ENCODE peak calls at places on chromosomes 7 and 10, in four cellular contexts. G, B, O and Z are unnamed samples.

GRCh38 chr7:7178906-7179305 is 3.4 kb upstream of the C1GALT1 start:
- DNase-seq in B (no peak), O (no peak), G (no peak), Z (no peak)

GRCh38 chr7:1945558-1945957 is 275.5 kb downstream of the ELFN1 start:
- DNase-seq in B (no peak), G (no peak), O (no peak), Z (no peak)

GRCh38 chr7:106392144-106392543 is 107.4 kb upstream of the NAMPT start:
- DNase-seq in B (no peak), G (no peak), O (no peak), Z (no peak)

GRCh38 chr7:47528471-47528870 is 53.4 kb downstream of the TNS3 start:
- DNase-seq in O (no peak), B (no peak), G (no peak), Z (no peak)

GRCh38 chr7:1124164-1124563 is 35.8 kb downstream of the ZFAND2A start:
- DNase-seq in B (no peak), O (no peak), G (no peak), Z (no peak)

GRCh38 chr7:157752832-157753291 is 416.1 kb downstream of the DNAJB6 start:
- DNase-seq in G (no peak), O (no peak), B (no peak), Z (no peak)

GRCh38 chr10:110706690-110707098 is 62.6 kb downstream of the RBM20 start:
- DNase-seq in O (no peak), G (peak), B (no peak), Z (no peak)

GRCh38 chr10:110275140-110275729 is 29.5 kb downstream of the SMNDC1 start:
- DNase-seq in O (no peak), B (no peak), G (no peak), Z (no peak)

GRCh38 chr7:16923019-16923418 is 41.2 kb upstream of the AGR3 start:
- DNase-seq in G (no peak), B (no peak), O (no peak), Z (no peak)

GRCh38 chr10:44306762-44307161 is 78.1 kb downstream of the CXCL12 start:
- DNase-seq in G (peak), O (no peak), B (no peak), Z (no peak)

GRCh38 chr10:56728349-56728748 is 367.3 kb upstream of the ZWINT start:
- DNase-seq in O (no peak), G (no peak), B (no peak), Z (no peak)

GRCh38 chr7:103540986-103541385 is 95.0 kb upstream of the SLC26A5 start:
- DNase-seq in G (no peak), O (no peak), B (no peak), Z (no peak)

GRCh38 chr10:20962165-20962564 is 65.1 kb upstream of the NEBL start:
- DNase-seq in B (no peak), O (no peak), G (no peak), Z (no peak)

GRCh38 chr7:23022258-23022745 is 8.4 kb upstream of the HYCC1 start:
- DNase-seq in G (peak), O (peak), B (no peak), Z (no peak)

DNA sequence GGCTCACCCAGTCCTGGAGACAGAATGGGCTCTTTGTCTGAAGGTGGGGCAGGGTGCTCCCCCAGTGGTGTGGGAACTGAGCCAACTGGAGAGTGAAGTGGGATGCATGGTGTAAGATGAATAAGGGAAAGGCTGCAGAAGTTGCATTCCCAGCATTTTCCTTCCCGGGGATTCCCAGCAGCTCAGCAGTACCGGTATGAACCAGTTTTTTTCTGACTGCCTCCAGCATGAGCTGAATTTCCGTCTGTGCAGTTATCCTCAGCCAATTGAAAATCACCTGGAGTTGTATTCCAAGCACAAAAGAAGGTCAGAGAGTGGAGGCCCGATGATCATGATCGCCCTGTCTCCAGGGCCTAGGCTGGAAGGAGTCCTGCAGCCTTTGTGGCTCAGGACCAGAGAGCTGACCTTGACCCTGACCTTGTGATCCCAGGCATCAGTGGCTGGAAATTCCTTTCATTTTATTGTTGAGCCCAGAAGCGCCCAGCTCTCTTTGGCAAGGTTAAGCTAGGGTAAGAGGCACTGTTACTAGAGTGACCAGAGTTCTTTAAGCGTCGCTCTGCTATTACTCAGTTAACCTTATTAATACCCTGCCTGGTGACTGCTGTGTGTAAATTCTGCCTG is 33.4 kb downstream of the OGDH start:
- DNase-seq in O (peak), G (peak), B (peak), Z (peak)
- H2BK12ac ChIP-seq in O (peak), G (peak), B (no peak), Z (no peak)

GRCh38 chr10:46523881-46524470 is 32.5 kb downstream of the GPRIN2 start:
- DNase-seq in O (no peak), G (peak), B (no peak), Z (no peak)

GRCh38 chr10:46525824-46526681 is 30.4 kb downstream of the GPRIN2 start:
- DNase-seq in O (no peak), G (no peak), B (no peak), Z (no peak)

GRCh38 chr10:46524471-46525176 is 31.8 kb downstream of the GPRIN2 start:
- DNase-seq in O (peak), B (no peak), G (peak), Z (no peak)

GRCh38 chr10:46526682-46527038 is 29.8 kb downstream of the GPRIN2 start:
- DNase-seq in G (no peak), O (no peak), B (no peak), Z (no peak)

DNA sequence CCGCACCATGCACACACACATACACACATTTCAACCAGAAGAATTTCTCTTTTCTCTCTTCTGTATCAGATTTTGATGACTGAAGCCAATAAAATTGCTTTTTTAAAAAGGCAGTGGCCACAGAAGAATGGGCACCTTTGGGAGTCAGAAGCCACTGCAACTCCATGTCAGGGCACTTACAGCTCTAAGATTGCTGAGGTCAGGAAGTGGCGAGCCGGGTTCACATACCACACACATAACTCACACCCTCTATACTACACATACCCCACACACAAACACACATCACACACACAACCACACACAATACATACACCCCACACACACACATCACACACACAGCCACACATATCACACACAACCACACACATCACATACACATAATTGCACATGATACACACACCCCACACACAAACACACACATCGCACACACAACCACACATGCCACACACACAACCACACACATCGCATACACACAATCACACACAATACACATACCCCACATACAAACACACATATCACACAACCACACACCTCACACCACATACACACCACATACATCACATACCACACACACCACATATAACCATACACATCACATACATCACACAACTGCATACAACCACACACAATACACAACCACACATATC is 31.2 kb downstream of the GPRIN2 start:
- DNase-seq in O (peak), G (peak), B (no peak), Z (no peak)
- H2BK12ac ChIP-seq in O (no peak), G (peak), B (no peak), Z (no peak)

GRCh38 chr7:27103489-27104226 is 1.2 kb upstream of the HOXA2 start:
- DNase-seq in O (no peak), G (peak), B (no peak), Z (no peak)

GRCh38 chr7:27101188-27101905 is 1.1 kb downstream of the HOXA2 start:
- DNase-seq in B (no peak), O (no peak), G (peak), Z (no peak)

GRCh38 chr7:27100601-27101187 is 1.8 kb downstream of the HOXA2 start:
- DNase-seq in G (no peak), O (no peak), B (no peak), Z (no peak)

GRCh38 chr7:27102578-27103442 is at the start of gene HOXA2:
- DNase-seq in B (no peak), G (peak), O (no peak), Z (no peak)

DNA sequence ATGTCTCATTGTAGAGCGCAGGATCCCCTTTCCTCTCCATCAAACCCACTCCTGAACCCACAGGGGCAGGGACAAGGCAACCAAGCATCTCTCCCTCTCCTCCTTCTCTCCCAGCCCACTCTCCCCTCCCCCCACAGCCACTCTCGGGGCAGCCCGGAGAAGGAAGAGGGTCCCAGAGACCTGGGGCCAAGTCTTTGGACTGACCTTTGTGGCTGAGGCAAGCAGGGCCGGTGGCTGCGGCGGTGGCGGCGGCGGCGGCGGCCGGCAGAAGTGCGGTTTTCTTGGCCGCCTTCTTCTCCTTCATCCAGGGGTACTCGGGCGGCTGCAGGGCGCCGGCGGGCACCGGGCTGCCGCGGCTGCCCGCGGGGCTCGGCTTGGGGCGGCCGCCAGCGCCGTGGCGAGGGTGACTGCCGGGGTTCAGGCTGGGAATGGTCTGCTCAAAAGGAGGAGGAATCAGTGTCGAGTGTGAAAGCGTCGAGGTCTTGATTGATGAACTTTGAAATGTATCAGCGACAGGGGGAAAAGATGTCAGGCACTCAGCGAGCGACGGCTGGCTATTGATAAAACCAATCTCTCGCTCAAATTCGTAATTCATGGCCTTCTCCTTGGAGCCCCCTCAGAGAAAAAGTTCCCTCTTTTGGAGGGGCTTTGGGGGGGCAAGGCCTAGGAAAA is 441 bp downstream of the HOXA2 start:
- DNase-seq in B (no peak), O (no peak), G (no peak), Z (no peak)
- H2BK12ac ChIP-seq in B (no peak), O (no peak), G (peak), Z (no peak)

DNA sequence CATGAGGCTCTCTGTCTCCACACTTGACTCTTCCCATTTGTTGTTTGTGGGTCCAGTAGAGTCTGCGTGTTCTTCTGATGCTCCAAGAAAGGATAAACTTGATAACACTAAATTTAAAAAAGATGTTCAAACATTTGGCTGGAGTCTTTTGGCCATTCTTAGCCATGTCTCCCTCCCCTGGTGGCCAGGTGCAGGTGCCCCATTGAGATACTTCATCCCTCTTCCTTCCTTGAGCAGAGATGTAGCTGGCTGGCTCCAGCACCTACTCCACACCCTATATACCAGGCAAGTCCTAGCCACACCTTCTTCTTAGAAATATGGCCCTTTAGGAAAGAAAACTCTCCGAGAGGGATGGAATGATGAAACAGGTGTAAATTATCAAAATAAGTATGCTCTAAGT is 103.2 kb upstream of the GJD4 start:
- DNase-seq in O (no peak), B (no peak), G (no peak), Z (no peak)
- H2BK12ac ChIP-seq in O (no peak), B (no peak), G (no peak), Z (no peak)

GRCh38 chr7:151247611-151248176 is 800 bp downstream of the SMARCD3 start:
- DNase-seq in G (peak), B (no peak), O (no peak), Z (no peak)

GRCh38 chr7:151248191-151249033 is at the start of gene SMARCD3:
- DNase-seq in G (peak), O (peak), B (peak), Z (peak)

GRCh38 chr7:151246161-151247015 is 2.1 kb downstream of the SMARCD3 start:
- DNase-seq in G (peak), B (no peak), O (no peak), Z (no peak)

GRCh38 chr7:151245360-151246160 is 2.9 kb downstream of the SMARCD3 start:
- DNase-seq in G (peak), O (no peak), B (peak), Z (peak)

DNA sequence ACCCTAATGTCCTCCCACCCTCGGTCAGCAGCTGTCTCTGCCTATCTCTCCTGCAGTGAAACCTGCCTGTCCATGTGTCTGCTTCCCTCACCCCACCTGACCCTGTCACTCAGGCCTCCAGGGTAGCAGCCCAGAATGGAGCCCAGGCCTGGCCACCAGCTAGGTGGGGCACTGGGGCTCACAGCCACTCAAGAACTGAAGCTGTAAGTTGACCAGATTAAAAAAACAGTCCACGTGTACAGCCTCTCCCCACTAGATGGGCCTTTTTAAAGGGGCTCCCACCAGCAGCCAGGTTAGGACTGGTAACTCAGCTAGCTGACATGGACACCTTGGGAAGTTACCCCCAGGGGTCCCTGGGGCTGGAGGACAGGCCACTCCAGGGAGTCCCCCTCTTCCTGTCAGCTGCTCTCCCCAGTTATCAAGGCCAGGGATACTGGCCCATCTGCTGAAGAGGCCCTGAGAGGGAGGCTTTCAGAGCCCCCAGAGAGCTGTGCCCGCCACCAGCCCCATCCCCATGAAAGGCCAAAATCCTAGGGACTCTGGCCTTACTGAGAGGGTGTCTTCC is 1.4 kb downstream of the SMARCD3 start:
- DNase-seq in B (no peak), O (no peak), G (peak), Z (no peak)
- H2BK12ac ChIP-seq in B (no peak), O (no peak), G (peak), Z (no peak)

GRCh38 chr10:48254745-48255144 is 19.8 kb downstream of the FRMPD2 start:
- DNase-seq in B (no peak), O (no peak), G (no peak), Z (no peak)

GRCh38 chr10:48255722-48256121 is 18.8 kb downstream of the FRMPD2 start:
- DNase-seq in B (no peak), G (no peak), O (no peak), Z (no peak)

GRCh38 chr10:48251525-48252353 is 22.8 kb downstream of the FRMPD2 start:
- DNase-seq in G (no peak), B (no peak), O (peak), Z (no peak)

GRCh38 chr10:48252354-48252650 is 22.2 kb downstream of the FRMPD2 start:
- DNase-seq in G (no peak), B (no peak), O (no peak), Z (no peak)

GRCh38 chr10:48253970-48254657 is 20.4 kb downstream of the FRMPD2 start:
- DNase-seq in O (peak), G (peak), B (no peak), Z (no peak)
- H2BK12ac ChIP-seq in O (no peak), G (no peak), B (no peak), Z (no peak)